ENCODE peak calls at places on chromosome 19, in six cellular contexts. K is neural crest cell; Q is GOT3; P is fibroblast of the conjunctiva; N is esophagus squamous epithelium; M is activated CD4-positive, alpha-beta T cell treated with anti-CD3 and anti-CD28 coated beads, Interleukin-2, amount 50 U/mL, for 24 hours. T is an unnamed sample.

GRCh38 chr19:31276831-31277230 is 72.4 kb downstream of the TSHZ3 start:
- DNase-seq in K (no peak), Q (no peak), P (no peak), N (no peak), M (no peak), T (no peak)

GRCh38 chr19:36046443-36047050 is 7.5 kb downstream of the THAP8 start:
- DNase-seq in K (no peak), Q (no peak), P (peak; percentile 18), N (no peak), M (no peak), T (no peak)

GRCh38 chr19:4911786-4912672 is 2.7 kb downstream of the UHRF1 start:
- DNase-seq in K (peak; percentile 54), Q (peak; percentile 90), P (peak; percentile 100), N (no peak), M (peak; percentile 53), T (peak; percentile 83)

GRCh38 chr19:41298327-41298964 is 11.5 kb upstream of the CCDC97 start:
- DNase-seq in K (no peak), Q (no peak), P (peak; percentile 51), N (no peak), M (no peak), T (no peak)

GRCh38 chr19:47479701-47480503 is 4.1 kb downstream of the KPTN start:
- DNase-seq in K (no peak), Q (no peak), P (no peak), N (no peak), M (no peak), T (no peak)

GRCh38 chr19:10112895-10113591 is 1.6 kb downstream of the P2RY11 start:
- DNase-seq in K (peak; percentile 47), Q (no peak), P (no peak), N (no peak), M (peak; percentile 62), T (peak; percentile 25)

GRCh38 chr19:6765738-6766356 is 1.4 kb downstream of the SH2D3A start:
- DNase-seq in K (no peak), Q (no peak), P (no peak), N (no peak), M (no peak), T (no peak)

GRCh38 chr19:22144394-22144793 is 52.4 kb downstream of the ZNF676 start:
- DNase-seq in K (no peak), Q (no peak), P (no peak), N (no peak), M (no peak), T (no peak)

GRCh38 chr19:6730153-6730804 is 7.1 kb downstream of the GPR108 start:
- DNase-seq in K (no peak), Q (no peak), P (no peak), N (no peak), M (no peak), T (no peak)

GRCh38 chr19:48634036-48634342 is 3.2 kb downstream of the DBP start:
- DNase-seq in K (no peak), Q (no peak), P (no peak), N (no peak), M (no peak), T (no peak)

GRCh38 chr19:13621413-13621812 is 115.1 kb upstream of the CACNA1A start:
- DNase-seq in K (no peak), Q (peak; percentile 45), P (peak; percentile 57), N (no peak), M (no peak), T (peak; percentile 40)

GRCh38 chr19:13484141-13484540 is 22.1 kb downstream of the CACNA1A start:
- DNase-seq in K (no peak), Q (no peak), P (no peak), N (no peak), M (no peak), T (no peak)

GRCh38 chr19:28917661-28918060 is 295.3 kb downstream of the UQCRFS1 start:
- DNase-seq in K (no peak), Q (no peak), P (no peak), N (no peak), M (no peak), T (no peak)

GRCh38 chr19:54203151-54203611 is 2.5 kb downstream of the RPS9 start:
- DNase-seq in K (no peak), Q (no peak), P (no peak), N (no peak), M (no peak), T (no peak)

GRCh38 chr19:39498262-39499081 is at the start of gene DLL3:
- DNase-seq in K (peak; percentile 17), Q (no peak), P (no peak), N (no peak), M (no peak), T (no peak)

GRCh38 chr19:58059003-58059671 is at the start of gene ZNF135:
- DNase-seq in K (peak; percentile 70), Q (no peak), P (peak; percentile 65), N (peak; percentile 17), M (peak; percentile 13), T (peak; percentile 24)

GRCh38 chr19:53903055-53903680 is 5.9 kb upstream of the CACNG7 start:
- DNase-seq in K (no peak), Q (no peak), P (no peak), N (no peak), M (no peak), T (peak; percentile 39)

GRCh38 chr19:32651729-32652140 is 23.2 kb downstream of the ANKRD27 start:
- DNase-seq in K (peak; percentile 34), Q (no peak), P (no peak), N (no peak), M (no peak), T (no peak)

GRCh38 chr19:3176715-3177501 is 1.7 kb upstream of the S1PR4 start:
- DNase-seq in K (no peak), Q (no peak), P (no peak), N (no peak), M (peak; percentile 31), T (peak; percentile 48)

GRCh38 chr19:49881672-49882394 is 4.3 kb downstream of the TBC1D17 start:
- DNase-seq in K (no peak), Q (no peak), P (no peak), N (no peak), M (no peak), T (no peak)

GRCh38 chr19:15367439-15367838 is 12.1 kb downstream of the AKAP8 start:
- DNase-seq in K (no peak), Q (no peak), P (no peak), N (no peak), M (no peak), T (no peak)

GRCh38 chr19:43802216-43802951 is at the start of gene LYPD5:
- DNase-seq in K (no peak), Q (no peak), P (no peak), N (no peak), M (no peak), T (no peak)

GRCh38 chr19:53424968-53425597 is 6.7 kb upstream of the ZNF761 start:
- DNase-seq in K (peak; percentile 76), Q (no peak), P (peak; percentile 27), N (no peak), M (peak; percentile 40), T (no peak)

GRCh38 chr19:38736413-38737280 is 7.6 kb downstream of the CAPN12 start:
- DNase-seq in K (no peak), Q (no peak), P (no peak), N (no peak), M (no peak), T (no peak)

GRCh38 chr19:44948763-44949374 is 3.0 kb downstream of the APOC2 start:
- DNase-seq in K (no peak), Q (no peak), P (no peak), N (no peak), M (no peak), T (no peak)

GRCh38 chr19:53136432-53136831 is 3.7 kb upstream of the ZNF415 start:
- DNase-seq in K (no peak), Q (no peak), P (no peak), N (no peak), M (no peak), T (no peak)

GRCh38 chr19:1457031-1457739 is 7.3 kb downstream of the APC2 start:
- DNase-seq in K (no peak), Q (no peak), P (no peak), N (no peak), M (no peak), T (no peak)

GRCh38 chr19:17658666-17659065 is 29.5 kb downstream of the UNC13A start:
- DNase-seq in K (no peak), Q (no peak), P (no peak), N (no peak), M (no peak), T (no peak)

GRCh38 chr19:47035127-47035494 is 13.3 kb downstream of the TMEM160 start:
- DNase-seq in K (no peak), Q (no peak), P (no peak), N (no peak), M (no peak), T (no peak)

GRCh38 chr19:1364070-1364719 is 19.5 kb upstream of the NDUFS7 start:
- DNase-seq in K (no peak), Q (no peak), P (no peak), N (no peak), M (no peak), T (no peak)

GRCh38 chr19:4754248-4754647 is 30.6 kb upstream of the DPP9 start:
- DNase-seq in K (no peak), Q (no peak), P (peak; percentile 8), N (no peak), M (no peak), T (no peak)

GRCh38 chr19:33388231-33388816 is 14.8 kb downstream of the CEBPG start:
- DNase-seq in K (no peak), Q (no peak), P (peak; percentile 30), N (no peak), M (no peak), T (no peak)